ENCODE peak calls at places on chromosomes 11 and 22, in eight cellular contexts. V is body of pancreas, B is stomach, S is aorta, D is left ventricle myocardium inferior, P is pancreas, W is transverse colon, J is mucosa of descending colon. M is an unnamed sample.

GRCh38 chr11:65555693-65556231 is 2.4 kb downstream of the LTBP3 start:
- DNase-seq in S (peak), V (peak), P (no peak), W (no peak), D (peak), J (no peak), B (no peak), M (no peak)

GRCh38 chr22:33126881-33127280 is 68.7 kb upstream of the SYN3 start:
- DNase-seq in W (no peak), J (no peak), B (no peak), P (no peak), D (no peak), V (no peak), S (no peak), M (no peak)

GRCh38 chr22:49303781-49304461 is 523.8 kb downstream of the BRD1 start:
- DNase-seq in B (peak), D (no peak), W (no peak), V (no peak), J (no peak), S (no peak), P (peak), M (no peak)

GRCh38 chr11:76680517-76681425 is 10.2 kb upstream of the LRRC32 start:
- DNase-seq in W (peak), D (peak), J (no peak), P (peak), V (peak), S (peak), B (peak), M (peak)

GRCh38 chr22:44024288-44024908 is at the start of gene PARVB:
- DNase-seq in P (peak), B (no peak), S (peak), V (peak), W (peak), D (peak), J (peak), M (no peak)

GRCh38 chr11:27178859-27179258 is 138.2 kb downstream of the BBOX1 start:
- DNase-seq in S (no peak), V (no peak), D (no peak), B (no peak), P (no peak), J (no peak), W (no peak), M (no peak)

GRCh38 chr11:17506314-17506713 is 29.7 kb upstream of the ABCC8 start:
- DNase-seq in S (no peak), D (no peak), W (no peak), B (no peak), V (no peak), J (no peak), P (no peak), M (no peak)

GRCh38 chr11:64519541-64519940 is 71.5 kb upstream of the SLC22A12 start:
- DNase-seq in P (no peak), V (no peak), B (no peak), W (no peak), D (no peak), S (no peak), J (no peak), M (no peak)

GRCh38 chr22:39868741-39869140 is 24.8 kb downstream of the ENTHD1 start:
- DNase-seq in P (no peak), J (no peak), D (no peak), W (no peak), B (no peak), S (no peak), V (no peak), M (no peak)

GRCh38 chr11:121671276-121672168 is 218.8 kb upstream of the SORL1-AS1 start:
- DNase-seq in V (no peak), P (no peak), D (no peak), J (no peak), B (no peak), W (no peak), S (no peak), M (no peak)

GRCh38 chr11:64661146-64661545 is 61.9 kb downstream of the NRXN2 start:
- DNase-seq in P (no peak), J (peak), B (no peak), S (peak), W (no peak), V (no peak), D (peak), M (no peak)

GRCh38 chr11:36405585-36406367 is 104.3 kb downstream of the TRAF6 start:
- DNase-seq in S (no peak), V (no peak), W (no peak), P (no peak), B (no peak), D (no peak), J (no peak), M (no peak)

GRCh38 chr22:32746715-32747114 is 54.8 kb upstream of the TIMP3 start:
- DNase-seq in D (peak), S (no peak), P (no peak), B (no peak), V (no peak), J (no peak), W (no peak), M (no peak)

GRCh38 chr11:103608566-103608965 is 427.9 kb upstream of the DDI1 start:
- DNase-seq in S (no peak), J (no peak), B (no peak), W (no peak), V (no peak), P (no peak), D (no peak), M (no peak)

GRCh38 chr22:43308451-43309235 is 34.5 kb downstream of the SCUBE1 start:
- DNase-seq in D (no peak), B (no peak), S (peak), P (no peak), J (no peak), W (no peak), V (no peak), M (no peak)

GRCh38 chr11:128552783-128553661 is 34.3 kb downstream of the ETS1 start:
- DNase-seq in W (peak), J (no peak), P (no peak), D (no peak), V (no peak), S (no peak), B (no peak), M (no peak)

GRCh38 chr11:76236092-76237026 is 30.1 kb upstream of the WNT11 start:
- DNase-seq in B (peak), P (no peak), W (peak), V (peak), S (peak), J (peak), D (peak), M (no peak)

GRCh38 chr11:60957188-60957587 is 5.2 kb upstream of the SLC15A3 start:
- DNase-seq in W (no peak), S (peak), B (no peak), J (no peak), V (no peak), D (no peak), P (no peak), M (no peak)

GRCh38 chr11:67404515-67405195 is 772 bp downstream of the TBC1D10C start:
- DNase-seq in S (no peak), D (no peak), W (no peak), V (no peak), P (no peak), B (no peak), J (peak), M (peak)

GRCh38 chr11:35511666-35512065 is 13.8 kb downstream of the PAMR1 start:
- DNase-seq in J (no peak), V (no peak), W (no peak), S (no peak), D (no peak), B (no peak), P (no peak), M (no peak)

GRCh38 chr11:65295001-65295400 is 19.7 kb upstream of the CDC42EP2 start:
- DNase-seq in S (no peak), J (no peak), D (peak), B (no peak), W (no peak), P (no peak), V (no peak), M (no peak)

GRCh38 chr11:132334769-132335280 is 964.4 kb downstream of the NTM start:
- DNase-seq in D (no peak), V (no peak), B (no peak), S (no peak), J (no peak), W (no peak), P (no peak), M (no peak)

GRCh38 chr11:63179446-63180068 is 35.5 kb upstream of the SLC22A24 start:
- DNase-seq in D (no peak), P (no peak), W (no peak), J (no peak), V (no peak), S (no peak), B (no peak), M (no peak)

GRCh38 chr11:9726313-9727022 is 62.6 kb downstream of the SWAP70 start:
- DNase-seq in P (no peak), D (no peak), J (no peak), V (no peak), S (no peak), W (no peak), B (no peak), M (no peak)

DNA sequence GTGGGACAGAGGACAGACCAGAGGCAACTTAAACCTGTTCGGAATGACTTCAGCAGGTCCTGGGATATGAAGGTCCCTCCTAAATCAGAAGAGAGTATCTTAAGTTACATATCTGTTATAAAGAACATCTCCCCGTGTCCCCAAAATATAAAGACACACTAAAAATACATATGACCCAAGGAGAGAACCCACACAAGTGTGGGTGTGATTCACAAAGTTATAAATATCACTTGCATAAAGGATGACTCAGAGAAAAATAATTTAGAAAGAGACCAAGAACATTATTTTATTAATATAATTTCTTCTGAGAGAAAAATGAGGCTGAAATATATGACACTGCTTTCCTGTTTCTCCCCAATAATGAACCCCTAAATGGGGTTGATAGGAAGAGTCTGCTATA is 14.2 kb downstream of the OR5B21 start:
- DNase-seq in S (no peak), J (no peak), B (no peak), V (no peak), W (no peak), P (no peak), D (no peak), M (no peak)
- H3K4me3 ChIP-seq in S (no peak), J (no peak), B (no peak), V (no peak), W (no peak), P (no peak), D (no peak), M (no peak)

DNA sequence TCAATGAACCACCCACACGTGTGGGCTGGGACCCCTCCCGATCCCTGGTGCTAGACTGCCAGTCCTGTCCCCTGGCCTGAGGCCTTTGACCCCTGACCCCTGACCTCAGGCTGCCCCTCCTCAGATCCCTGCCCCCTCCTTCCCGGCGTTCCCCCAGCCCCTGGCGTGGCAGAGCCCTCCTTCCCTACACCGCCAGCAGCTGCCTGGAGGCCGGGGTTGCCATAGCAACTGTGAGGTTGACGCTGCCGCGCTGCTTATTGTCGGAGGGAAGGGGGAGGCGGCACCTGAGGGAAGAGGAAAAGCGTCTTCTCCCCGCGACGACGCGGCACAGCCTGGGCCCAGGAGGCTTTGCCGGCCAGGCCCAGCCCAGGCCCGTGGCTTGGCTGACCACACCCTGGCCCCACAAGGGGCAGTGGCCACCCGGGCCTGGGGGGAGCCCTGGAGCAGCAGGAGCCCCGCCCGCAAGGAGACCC is 32.6 kb downstream of the SHANK3 start:
- DNase-seq in J (peak), S (peak), D (peak), W (no peak), B (peak), P (peak), V (peak), M (peak)
- H3K4me3 ChIP-seq in J (no peak), S (no peak), D (no peak), W (no peak), B (no peak), P (no peak), V (no peak), M (peak)

DNA sequence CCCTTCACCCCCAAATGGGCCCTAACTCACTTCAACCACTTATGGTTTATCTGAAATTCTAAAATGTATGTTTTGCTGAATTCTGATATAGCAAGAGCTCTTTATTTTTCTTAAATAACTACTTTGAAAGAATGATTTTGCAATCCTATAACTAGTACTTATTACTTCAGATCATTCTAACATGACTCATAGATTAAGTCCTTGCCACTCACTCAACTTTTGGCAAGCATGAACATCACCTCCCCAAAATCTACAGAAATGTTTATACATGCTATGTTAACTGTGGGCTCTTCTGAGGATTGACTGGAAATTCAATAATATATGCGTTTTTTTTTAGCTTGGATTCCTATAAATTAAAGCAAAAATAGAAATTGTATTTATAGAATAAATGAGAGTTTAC is 367.4 kb upstream of the FAT3 start:
- DNase-seq in W (no peak), P (no peak), D (no peak), V (no peak), J (no peak), S (no peak), B (no peak), M (no peak)
- H3K4me3 ChIP-seq in W (no peak), P (no peak), D (no peak), V (no peak), J (no peak), S (no peak), B (no peak), M (no peak)

GRCh38 chr11:20208622-20209090 is 48.4 kb upstream of the DBX1 start:
- DNase-seq in B (no peak), S (no peak), W (no peak), P (no peak), V (no peak), J (no peak), D (no peak), M (no peak)
- H3K4me3 ChIP-seq in B (no peak), S (no peak), W (no peak), P (no peak), V (no peak), J (no peak), D (no peak), M (no peak)

GRCh38 chr22:26479792-26480610 is 3.6 kb downstream of the HPS4 start:
- DNase-seq in V (no peak), S (no peak), D (no peak), W (no peak), J (no peak), B (no peak), P (no peak), M (peak)
- H3K4me3 ChIP-seq in V (no peak), S (no peak), D (peak), W (peak), J (no peak), B (peak), P (peak), M (peak)

DNA sequence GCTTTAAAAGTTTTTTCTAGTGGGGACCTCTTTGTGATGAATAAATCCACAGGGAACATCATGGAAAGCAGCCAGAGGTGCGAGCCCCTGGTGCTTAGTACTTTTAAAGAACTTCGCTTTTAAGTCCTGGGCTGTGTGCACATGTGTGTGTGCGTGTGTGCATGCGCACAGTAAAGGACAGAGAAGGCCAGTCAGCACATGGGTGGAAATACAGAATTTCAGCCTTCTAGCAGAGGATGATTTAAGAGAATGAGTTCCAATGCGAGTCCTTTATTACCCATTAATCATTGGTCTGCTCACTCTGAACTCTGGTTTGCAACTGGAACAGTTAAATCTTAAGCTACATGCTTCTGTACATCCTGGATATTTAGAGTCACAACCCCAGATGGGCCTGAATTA is 18.9 kb downstream of the TEAD1 start:
- DNase-seq in W (no peak), V (no peak), B (no peak), S (no peak), J (no peak), D (no peak), P (no peak), M (no peak)
- H3K4me3 ChIP-seq in W (peak), V (no peak), B (no peak), S (no peak), J (no peak), D (peak), P (no peak), M (no peak)

GRCh38 chr11:118114266-118114665 is 27.5 kb upstream of the SMIM35 start:
- DNase-seq in J (no peak), B (no peak), D (no peak), W (no peak), P (no peak), S (no peak), V (no peak), M (no peak)
- H3K4me3 ChIP-seq in J (no peak), B (no peak), D (no peak), W (no peak), P (no peak), S (no peak), V (no peak), M (no peak)

GRCh38 chr22:50308597-50308935 is 1.1 kb upstream of the PLXNB2 start:
- DNase-seq in V (peak), J (peak), S (peak), B (no peak), P (no peak), D (peak), W (peak), M (no peak)
- H3K4me3 ChIP-seq in V (no peak), J (no peak), S (no peak), B (no peak), P (no peak), D (peak), W (no peak), M (no peak)

GRCh38 chr22:36901411-36902142 is 11.9 kb upstream of the CSF2RB start:
- DNase-seq in P (no peak), D (no peak), S (no peak), W (peak), J (no peak), B (no peak), V (no peak), M (peak)

GRCh38 chr22:36907464-36907863 is 6.0 kb upstream of the CSF2RB start:
- DNase-seq in S (no peak), J (no peak), W (no peak), V (no peak), P (no peak), B (no peak), D (no peak), M (no peak)

GRCh38 chr22:36902143-36902911 is 11.1 kb upstream of the CSF2RB start:
- DNase-seq in P (no peak), W (no peak), V (no peak), S (no peak), J (no peak), B (no peak), D (no peak), M (no peak)

GRCh38 chr22:36900880-36901279 is 12.5 kb upstream of the CSF2RB start:
- DNase-seq in J (no peak), S (no peak), D (no peak), W (no peak), P (no peak), V (no peak), B (no peak), M (no peak)

DNA sequence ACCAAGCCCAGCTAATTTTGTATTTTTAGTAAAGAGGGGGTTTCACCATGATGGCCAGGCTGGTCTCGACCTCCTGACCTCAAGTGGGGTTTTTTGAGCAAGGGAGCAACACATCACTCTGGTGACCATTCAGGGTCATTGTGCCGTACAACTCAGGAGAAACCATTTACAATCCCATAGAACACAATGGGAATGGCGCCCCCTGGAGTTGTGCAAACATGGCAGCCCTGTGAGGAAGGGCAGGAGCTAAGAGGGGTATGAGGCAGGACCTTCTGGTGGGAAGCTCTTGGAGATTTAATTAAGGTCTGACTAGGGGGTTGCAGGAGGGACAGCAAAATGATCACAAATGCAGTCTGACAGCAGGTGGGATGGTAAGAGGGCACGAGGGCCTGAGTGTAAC is 9.2 kb upstream of the CSF2RB start:
- DNase-seq in V (no peak), B (no peak), D (no peak), P (no peak), J (no peak), S (no peak), W (no peak), M (no peak)
- H3K4me3 ChIP-seq in V (no peak), B (no peak), D (no peak), P (no peak), J (no peak), S (no peak), W (no peak), M (no peak)

DNA sequence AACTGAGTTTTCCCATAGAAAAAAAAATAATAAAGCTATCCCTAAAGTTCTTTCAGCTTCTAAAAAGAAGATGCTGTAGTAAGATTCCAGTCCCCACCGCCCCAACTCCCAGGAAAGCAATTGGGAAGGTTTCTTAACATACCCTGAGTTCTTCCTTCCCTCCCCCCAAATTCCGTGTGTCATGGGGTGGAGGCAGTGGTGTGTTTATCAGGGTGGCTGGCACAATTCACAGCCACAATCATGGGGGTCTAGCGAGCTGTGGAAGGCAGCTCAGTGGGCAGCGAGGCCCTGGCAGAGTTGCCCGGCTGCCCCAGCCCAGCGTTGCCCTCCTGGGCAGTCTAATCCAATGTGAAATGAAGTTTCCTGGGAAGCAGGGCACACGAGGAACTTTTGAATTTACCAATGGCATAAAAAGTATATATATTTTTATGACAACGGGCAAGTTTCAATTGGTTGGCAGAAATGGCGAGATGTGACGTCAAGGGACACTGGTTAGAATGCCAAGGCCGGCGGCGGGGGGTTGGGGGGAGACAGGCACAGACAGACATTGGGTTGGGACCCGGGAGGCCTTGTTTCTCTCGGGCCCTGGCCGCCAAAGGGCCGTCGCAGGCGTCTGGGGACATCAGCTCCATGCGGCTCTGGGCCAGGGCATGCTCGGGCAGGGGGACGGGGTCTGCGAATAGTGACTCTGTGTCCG is 80.7 kb upstream of the PPARA start:
- DNase-seq in S (peak), J (peak), P (peak), V (peak), W (peak), B (peak), D (peak), M (peak)
- H3K4me3 ChIP-seq in S (peak), J (peak), P (peak), V (peak), W (peak), B (peak), D (peak), M (peak)